ENCODE peak calls at places on chromosomes 1 and 21, in five cellular contexts. M is stomach, B is K562, Y is HCT116, D is sigmoid colon. I is an unnamed sample.

GRCh38 chr1:232958067-232958466 is 7.7 kb downstream of the NTPCR start:
- DNase-seq in D (no peak), M (no peak), B (no peak), Y (no peak), I (no peak)

GRCh38 chr1:155286544-155286943 is 9.3 kb downstream of the HCN3 start:
- DNase-seq in M (no peak), Y (no peak), D (no peak), B (no peak), I (no peak)

GRCh38 chr1:242224426-242224825 is 225.5 kb upstream of the MAP1LC3C start:
- DNase-seq in B (no peak), Y (no peak), M (no peak), D (no peak), I (no peak)

GRCh38 chr1:220810179-220810653 is 23.5 kb downstream of the MTARC1 start:
- DNase-seq in Y (peak; percentile 38), M (peak; percentile 70), D (peak; percentile 95), B (peak; percentile 74), I (peak; percentile 81)

GRCh38 chr21:42423197-42423675 is 19.5 kb downstream of the UBASH3A start:
- DNase-seq in D (no peak), Y (no peak), B (no peak), M (no peak), I (no peak)

GRCh38 chr1:156122519-156123355 is 8.2 kb downstream of the LMNA start:
- DNase-seq in M (peak; percentile 84), D (peak; percentile 94), Y (no peak), B (peak; percentile 64), I (peak; percentile 84)

GRCh38 chr1:116170901-116171589 is 59.8 kb downstream of the MAB21L3 start:
- DNase-seq in D (no peak), Y (no peak), M (no peak), B (no peak), I (no peak)

GRCh38 chr1:192747942-192748341 is 60.9 kb upstream of the RGS2 start:
- DNase-seq in M (no peak), D (no peak), Y (no peak), B (no peak), I (no peak)

GRCh38 chr1:27148591-27148990 is 6.3 kb downstream of the SLC9A1 start:
- DNase-seq in B (no peak), Y (no peak), D (no peak), M (no peak), I (no peak)

GRCh38 chr1:29457496-29458368 is 221.4 kb downstream of the PTPRU start:
- DNase-seq in Y (no peak), B (no peak), M (no peak), D (no peak), I (no peak)

GRCh38 chr1:19974822-19975416 is 4.5 kb downstream of the PLA2G2A start:
- DNase-seq in M (peak; percentile 45), D (no peak), B (peak; percentile 69), Y (peak; percentile 60), I (peak; percentile 35)

GRCh38 chr21:39316062-39316461 is 2.6 kb upstream of the BRWD1 start:
- DNase-seq in D (no peak), B (no peak), Y (no peak), M (no peak), I (no peak)

GRCh38 chr21:40852563-40852962 is 5.6 kb upstream of the DSCAM start:
- DNase-seq in M (no peak), B (no peak), Y (no peak), D (no peak), I (no peak)

GRCh38 chr1:234770031-234770795 is 160.2 kb upstream of the IRF2BP2 start:
- DNase-seq in B (no peak), D (no peak), Y (no peak), M (no peak), I (no peak)

GRCh38 chr1:58929667-58930325 is 145.9 kb upstream of the JUN start:
- DNase-seq in B (peak; percentile 67), M (peak; percentile 66), Y (no peak), D (no peak), I (peak; percentile 67)

GRCh38 chr1:9106286-9106685 is 22.6 kb downstream of the GPR157 start:
- DNase-seq in B (no peak), Y (no peak), M (no peak), D (peak; percentile 56), I (peak; percentile 58)

GRCh38 chr21:36980280-36981048 is 14.0 kb upstream of the HLCS start:
- DNase-seq in Y (no peak), M (peak; percentile 52), B (no peak), D (no peak), I (peak; percentile 63)

GRCh38 chr21:33754493-33754892 is 112.2 kb downstream of the ITSN1 start:
- DNase-seq in Y (no peak), B (no peak), D (no peak), M (no peak), I (no peak)

GRCh38 chr1:83641206-83641658 is 357.7 kb downstream of the TTLL7 start:
- DNase-seq in M (no peak), Y (no peak), B (no peak), D (no peak), I (no peak)

GRCh38 chr1:89523597-89524368 is 846 bp upstream of the LRRC8B start:
- DNase-seq in Y (peak; percentile 40), D (no peak), M (peak; percentile 50), B (peak; percentile 80), I (peak; percentile 51)

GRCh38 chr1:179955318-179955638 is 668 bp downstream of the CEP350 start:
- DNase-seq in B (no peak), Y (no peak), D (no peak), M (no peak), I (no peak)

GRCh38 chr1:189787201-189787600 is 690.5 kb downstream of the BRINP3 start:
- DNase-seq in Y (no peak), D (no peak), M (no peak), B (no peak), I (no peak)

GRCh38 chr1:162530318-162530984 is 31.1 kb upstream of the UAP1 start:
- DNase-seq in B (no peak), Y (no peak), D (no peak), M (no peak), I (no peak)

GRCh38 chr1:245537992-245538391 is 383.2 kb downstream of the KIF26B start:
- DNase-seq in Y (no peak), M (no peak), B (peak; percentile 20), D (no peak), I (no peak)

GRCh38 chr1:117301906-117302305 is 65.3 kb upstream of the MAN1A2 start:
- DNase-seq in M (no peak), D (no peak), Y (no peak), B (no peak), I (no peak)

GRCh38 chr1:37353871-37354270 is 120.5 kb upstream of the ZC3H12A start:
- DNase-seq in M (no peak), Y (no peak), B (no peak), D (no peak), I (no peak)

GRCh38 chr1:244053831-244054230 is 2.7 kb downstream of the ZBTB18 start:
- DNase-seq in M (no peak), Y (no peak), B (no peak), D (no peak), I (no peak)

GRCh38 chr1:234322979-234323378 is 50.3 kb upstream of the COA6 start:
- DNase-seq in M (peak; percentile 61), B (peak; percentile 74), Y (peak; percentile 21), D (no peak), I (no peak)

GRCh38 chr1:34155851-34156250 is 9.2 kb downstream of the CSMD2 start:
- DNase-seq in Y (no peak), B (no peak), M (no peak), D (no peak), I (no peak)

GRCh38 chr1:225378880-225379279 is 49.0 kb downstream of the LBR start:
- DNase-seq in D (no peak), B (peak; percentile 43), M (no peak), Y (no peak), I (no peak)

GRCh38 chr21:25569084-25569483 is 38.2 kb downstream of the MRPL39 start:
- DNase-seq in B (no peak), Y (no peak), D (no peak), M (no peak), I (no peak)

GRCh38 chr1:8317647-8318360 is at the start of gene SLC45A1:
- DNase-seq in D (peak; percentile 92), B (peak; percentile 89), M (peak; percentile 82), Y (peak; percentile 29), I (peak; percentile 78)

GRCh38 chr1:154220970-154221814 is 437 bp downstream of the UBAP2L start:
- DNase-seq in Y (no peak), D (peak; percentile 83), B (peak; percentile 66), M (peak; percentile 61), I (peak; percentile 93)

GRCh38 chr1:31458287-31458896 is 45.4 kb downstream of the SERINC2 start:
- DNase-seq in Y (no peak), D (no peak), M (no peak), B (no peak), I (no peak)

GRCh38 chr1:20148571-20149500 is 9.7 kb downstream of the PLA2G2F start:
- DNase-seq in M (no peak), Y (no peak), D (peak; percentile 53), B (no peak), I (no peak)

GRCh38 chr21:30718239-30718909 is at the start of gene KRTAP21-3:
- DNase-seq in Y (peak; percentile 18), D (no peak), M (no peak), B (no peak), I (no peak)

GRCh38 chr1:175576870-175577269 is 166.5 kb downstream of the TNR start:
- DNase-seq in B (no peak), M (no peak), D (no peak), Y (no peak), I (no peak)

GRCh38 chr1:2192031-2192995 is 2.3 kb downstream of the FAAP20 start:
- DNase-seq in D (peak; percentile 88), Y (no peak), M (no peak), B (no peak), I (peak; percentile 69)

GRCh38 chr1:164636744-164637143 is 77.8 kb downstream of the PBX1 start:
- DNase-seq in Y (no peak), M (no peak), D (no peak), B (no peak), I (no peak)
- H3K27ac ChIP-seq in Y (peak overlapping the region; percentile 61), M (peak overlapping the region; percentile 77), D (peak overlapping the region; percentile 86), B (no peak overlapping the region), I (no peak overlapping the region)

GRCh38 chr1:43274804-43275180 is 5.0 kb downstream of the TMEM125 start:
- DNase-seq in D (peak; percentile 36), Y (no peak), B (no peak), M (no peak), I (no peak)
- TF ChIP-seq CTCF in D (no peak), Y (no peak), B (no peak), M (no peak), I (no peak)

GRCh38 chr1:53328490-53329182 is 766 bp upstream of the LRP8 start:
- DNase-seq in B (no peak), Y (no peak), M (no peak), D (peak; percentile 56), I (peak; percentile 63)

GRCh38 chr1:53326598-53327182 is 1.2 kb downstream of the LRP8 start:
- DNase-seq in D (no peak), B (no peak), M (no peak), Y (no peak), I (no peak)

GRCh38 chr1:53327183-53327941 is 508 bp downstream of the LRP8 start:
- DNase-seq in M (no peak), D (no peak), Y (no peak), B (peak; percentile 48), I (peak; percentile 28)

GRCh38 chr1:53329183-53329544 is 1.3 kb upstream of the LRP8 start:
- DNase-seq in B (no peak), D (peak; percentile 57), Y (no peak), M (no peak), I (no peak)

GRCh38 chr1:53328009-53328489 is at the start of gene LRP8:
- DNase-seq in B (peak; percentile 92), Y (peak; percentile 31), M (peak; percentile 73), D (peak; percentile 81), I (peak; percentile 68)
- TF ChIP-seq POLR2AphosphoS5 in B (no peak), Y (peak; percentile 74), M (no peak), D (no peak), I (no peak)

GRCh38 chr1:168845083-168845650 is 116.2 kb upstream of the DPT start:
- DNase-seq in Y (no peak), B (peak; percentile 41), D (no peak), M (peak; percentile 51), I (peak; percentile 31)
- H3K27ac ChIP-seq in Y (no peak overlapping the region), B (no peak overlapping the region), D (no peak overlapping the region), M (peak overlapping the region; percentile 81), I (no peak overlapping the region)

I was measured in upper lobe of left lung.